ENCODE peak calls at places on chromosomes 3 and 15, in eight cellular contexts. One of them, this sample, is unnamed.

GRCh38 chr3:180277036-180277435 is 240.3 kb upstream of the PEX5L start:
- DNase-seq in BE2C: no peak
- DNase-seq in cardiac muscle cell: no peak
- DNase-seq in astrocyte of the spinal cord: peak
- DNase-seq in fibroblast of pulmonary artery: no peak
- DNase-seq in hepatocyte: peak
- DNase-seq in HFF-Myc: no peak
- DNase-seq in tibial artery: no peak
- DNase-seq in this sample: no peak

GRCh38 chr15:47586653-47587224 is 130.6 kb upstream of the SEMA6D start:
- DNase-seq in BE2C: peak
- DNase-seq in cardiac muscle cell: no peak
- DNase-seq in astrocyte of the spinal cord: peak
- DNase-seq in fibroblast of pulmonary artery: peak
- DNase-seq in hepatocyte: no peak
- DNase-seq in HFF-Myc: no peak
- DNase-seq in tibial artery: no peak
- DNase-seq in this sample: no peak

GRCh38 chr3:191568206-191568605 is 107.2 kb downstream of the PYDC2 start:
- DNase-seq in BE2C: no peak
- DNase-seq in cardiac muscle cell: no peak
- DNase-seq in astrocyte of the spinal cord: no peak
- DNase-seq in fibroblast of pulmonary artery: no peak
- DNase-seq in hepatocyte: no peak
- DNase-seq in HFF-Myc: no peak
- DNase-seq in tibial artery: no peak
- DNase-seq in this sample: no peak

GRCh38 chr3:66499881-66500574 is 794 bp downstream of the LRIG1 start:
- DNase-seq in BE2C: peak
- DNase-seq in cardiac muscle cell: peak
- DNase-seq in astrocyte of the spinal cord: no peak
- DNase-seq in fibroblast of pulmonary artery: peak
- DNase-seq in hepatocyte: peak
- DNase-seq in HFF-Myc: no peak
- DNase-seq in tibial artery: peak
- DNase-seq in this sample: no peak

GRCh38 chr3:130300888-130301287 is 44.6 kb upstream of the COL6A5 start:
- DNase-seq in BE2C: no peak
- DNase-seq in cardiac muscle cell: no peak
- DNase-seq in astrocyte of the spinal cord: no peak
- DNase-seq in fibroblast of pulmonary artery: no peak
- DNase-seq in hepatocyte: no peak
- DNase-seq in HFF-Myc: no peak
- DNase-seq in tibial artery: no peak
- DNase-seq in this sample: no peak

GRCh38 chr3:193882091-193882490 is 253.9 kb upstream of the HES1 start:
- DNase-seq in BE2C: no peak
- DNase-seq in cardiac muscle cell: no peak
- DNase-seq in astrocyte of the spinal cord: no peak
- DNase-seq in fibroblast of pulmonary artery: no peak
- DNase-seq in hepatocyte: no peak
- DNase-seq in HFF-Myc: no peak
- DNase-seq in tibial artery: no peak
- DNase-seq in this sample: no peak

GRCh38 chr3:179652467-179653105 is at the start of gene USP13:
- DNase-seq in BE2C: peak
- DNase-seq in cardiac muscle cell: peak
- DNase-seq in astrocyte of the spinal cord: peak
- DNase-seq in fibroblast of pulmonary artery: peak
- DNase-seq in hepatocyte: peak
- DNase-seq in HFF-Myc: peak
- DNase-seq in tibial artery: peak
- DNase-seq in this sample: peak

GRCh38 chr3:114879059-114880031 is 267.7 kb downstream of the ZBTB20 start:
- DNase-seq in BE2C: no peak
- DNase-seq in cardiac muscle cell: no peak
- DNase-seq in astrocyte of the spinal cord: peak
- DNase-seq in fibroblast of pulmonary artery: peak
- DNase-seq in hepatocyte: no peak
- DNase-seq in HFF-Myc: no peak
- DNase-seq in tibial artery: no peak
- DNase-seq in this sample: no peak

GRCh38 chr3:72129384-72130094 is 344.6 kb upstream of the PROK2 start:
- DNase-seq in BE2C: no peak
- DNase-seq in cardiac muscle cell: no peak
- DNase-seq in astrocyte of the spinal cord: peak
- DNase-seq in fibroblast of pulmonary artery: peak
- DNase-seq in hepatocyte: no peak
- DNase-seq in HFF-Myc: no peak
- DNase-seq in tibial artery: no peak
- DNase-seq in this sample: no peak

GRCh38 chr3:111073186-111073585 is 1.6 kb downstream of the NECTIN3 start:
- DNase-seq in BE2C: no peak
- DNase-seq in cardiac muscle cell: peak
- DNase-seq in astrocyte of the spinal cord: peak
- DNase-seq in fibroblast of pulmonary artery: peak
- DNase-seq in hepatocyte: peak
- DNase-seq in HFF-Myc: no peak
- DNase-seq in tibial artery: no peak
- DNase-seq in this sample: no peak

GRCh38 chr15:38130739-38131498 is 121.7 kb upstream of the SPRED1 start:
- DNase-seq in BE2C: no peak
- DNase-seq in cardiac muscle cell: no peak
- DNase-seq in astrocyte of the spinal cord: peak
- DNase-seq in fibroblast of pulmonary artery: peak
- DNase-seq in hepatocyte: peak
- DNase-seq in HFF-Myc: peak
- DNase-seq in tibial artery: peak
- DNase-seq in this sample: peak

GRCh38 chr3:45181496-45181895 is 35.3 kb upstream of the CDCP1 start:
- DNase-seq in BE2C: no peak
- DNase-seq in cardiac muscle cell: no peak
- DNase-seq in astrocyte of the spinal cord: no peak
- DNase-seq in fibroblast of pulmonary artery: no peak
- DNase-seq in hepatocyte: no peak
- DNase-seq in HFF-Myc: no peak
- DNase-seq in tibial artery: no peak
- DNase-seq in this sample: no peak

GRCh38 chr15:74201656-74202420 is 749 bp downstream of the STRA6 start:
- DNase-seq in BE2C: peak
- DNase-seq in cardiac muscle cell: no peak
- DNase-seq in astrocyte of the spinal cord: peak
- DNase-seq in fibroblast of pulmonary artery: no peak
- DNase-seq in hepatocyte: no peak
- DNase-seq in HFF-Myc: no peak
- DNase-seq in tibial artery: no peak
- DNase-seq in this sample: no peak

GRCh38 chr15:80694624-80695098 is 449 bp upstream of the ABHD17C start:
- DNase-seq in BE2C: no peak
- DNase-seq in cardiac muscle cell: peak
- DNase-seq in astrocyte of the spinal cord: no peak
- DNase-seq in fibroblast of pulmonary artery: peak
- DNase-seq in hepatocyte: no peak
- DNase-seq in HFF-Myc: no peak
- DNase-seq in tibial artery: no peak
- DNase-seq in this sample: no peak

GRCh38 chr3:18847583-18848197 is 300.6 kb upstream of the KCNH8 start:
- DNase-seq in BE2C: no peak
- DNase-seq in cardiac muscle cell: no peak
- DNase-seq in astrocyte of the spinal cord: no peak
- DNase-seq in fibroblast of pulmonary artery: no peak
- DNase-seq in hepatocyte: no peak
- DNase-seq in HFF-Myc: no peak
- DNase-seq in tibial artery: no peak
- DNase-seq in this sample: no peak

GRCh38 chr15:40843183-40843884 is 514 bp upstream of the SPINT1 start:
- DNase-seq in BE2C: no peak
- DNase-seq in cardiac muscle cell: no peak
- DNase-seq in astrocyte of the spinal cord: no peak
- DNase-seq in fibroblast of pulmonary artery: no peak
- DNase-seq in hepatocyte: peak
- DNase-seq in HFF-Myc: no peak
- DNase-seq in tibial artery: no peak
- DNase-seq in this sample: no peak

GRCh38 chr3:94548581-94549316 is 485.9 kb downstream of the NSUN3 start:
- DNase-seq in BE2C: no peak
- DNase-seq in cardiac muscle cell: no peak
- DNase-seq in astrocyte of the spinal cord: no peak
- DNase-seq in fibroblast of pulmonary artery: no peak
- DNase-seq in hepatocyte: no peak
- DNase-seq in HFF-Myc: no peak
- DNase-seq in tibial artery: no peak
- DNase-seq in this sample: no peak

GRCh38 chr3:40969341-40969740 is 230.0 kb upstream of the CTNNB1 start:
- DNase-seq in BE2C: no peak
- DNase-seq in cardiac muscle cell: no peak
- DNase-seq in astrocyte of the spinal cord: no peak
- DNase-seq in fibroblast of pulmonary artery: no peak
- DNase-seq in hepatocyte: no peak
- DNase-seq in HFF-Myc: no peak
- DNase-seq in tibial artery: no peak
- DNase-seq in this sample: no peak

GRCh38 chr3:182682263-182683229 is 110.8 kb upstream of the ATP11B start:
- DNase-seq in BE2C: peak
- DNase-seq in cardiac muscle cell: peak
- DNase-seq in astrocyte of the spinal cord: peak
- DNase-seq in fibroblast of pulmonary artery: peak
- DNase-seq in hepatocyte: peak
- DNase-seq in HFF-Myc: no peak
- DNase-seq in tibial artery: no peak
- DNase-seq in this sample: no peak

GRCh38 chr15:74340139-74340538 is 27.3 kb downstream of the CYP11A1 start:
- DNase-seq in BE2C: no peak
- DNase-seq in cardiac muscle cell: no peak
- DNase-seq in astrocyte of the spinal cord: no peak
- DNase-seq in fibroblast of pulmonary artery: peak
- DNase-seq in hepatocyte: no peak
- DNase-seq in HFF-Myc: no peak
- DNase-seq in tibial artery: peak
- DNase-seq in this sample: no peak

GRCh38 chr15:76169013-76169412 is 109.2 kb downstream of the TMEM266 start:
- DNase-seq in BE2C: no peak
- DNase-seq in cardiac muscle cell: no peak
- DNase-seq in astrocyte of the spinal cord: no peak
- DNase-seq in fibroblast of pulmonary artery: no peak
- DNase-seq in hepatocyte: no peak
- DNase-seq in HFF-Myc: no peak
- DNase-seq in tibial artery: no peak
- DNase-seq in this sample: no peak

GRCh38 chr3:194333212-194333980 is 17.7 kb downstream of the CPN2 start:
- DNase-seq in BE2C: peak
- DNase-seq in cardiac muscle cell: peak
- DNase-seq in astrocyte of the spinal cord: peak
- DNase-seq in fibroblast of pulmonary artery: peak
- DNase-seq in hepatocyte: peak
- DNase-seq in HFF-Myc: peak
- DNase-seq in tibial artery: peak
- DNase-seq in this sample: peak

GRCh38 chr15:98943609-98944111 is 63.9 kb downstream of the PGPEP1L start:
- DNase-seq in BE2C: no peak
- DNase-seq in cardiac muscle cell: no peak
- DNase-seq in astrocyte of the spinal cord: no peak
- DNase-seq in fibroblast of pulmonary artery: peak
- DNase-seq in hepatocyte: peak
- DNase-seq in HFF-Myc: no peak
- DNase-seq in tibial artery: no peak
- DNase-seq in this sample: peak

GRCh38 chr3:69999191-70000027 is at the start of gene SAMMSON:
- DNase-seq in BE2C: no peak
- DNase-seq in cardiac muscle cell: no peak
- DNase-seq in astrocyte of the spinal cord: peak
- DNase-seq in fibroblast of pulmonary artery: peak
- DNase-seq in hepatocyte: no peak
- DNase-seq in HFF-Myc: no peak
- DNase-seq in tibial artery: no peak
- DNase-seq in this sample: no peak
- H3K4me3 ChIP-seq in BE2C: no peak
- H3K4me3 ChIP-seq in cardiac muscle cell: no peak
- H3K4me3 ChIP-seq in astrocyte of the spinal cord: peak
- H3K4me3 ChIP-seq in fibroblast of pulmonary artery: no peak
- H3K4me3 ChIP-seq in hepatocyte: no peak
- H3K4me3 ChIP-seq in HFF-Myc: no peak
- H3K4me3 ChIP-seq in tibial artery: peak
- H3K4me3 ChIP-seq in this sample: peak

GRCh38 chr15:56739964-56740640 is 6.8 kb upstream of the ZNF280D start:
- DNase-seq in BE2C: peak
- DNase-seq in cardiac muscle cell: no peak
- DNase-seq in astrocyte of the spinal cord: no peak
- DNase-seq in fibroblast of pulmonary artery: no peak
- DNase-seq in hepatocyte: no peak
- DNase-seq in HFF-Myc: no peak
- DNase-seq in tibial artery: no peak
- DNase-seq in this sample: no peak
- TF ChIP-seq CTCF in BE2C: peak
- TF ChIP-seq CTCF in cardiac muscle cell: no peak
- TF ChIP-seq CTCF in astrocyte of the spinal cord: peak
- TF ChIP-seq CTCF in fibroblast of pulmonary artery: peak
- TF ChIP-seq CTCF in hepatocyte: no peak
- TF ChIP-seq CTCF in HFF-Myc: peak
- TF ChIP-seq CTCF in tibial artery: no peak
- TF ChIP-seq CTCF in this sample: no peak

GRCh38 chr3:46564190-46565112 is 1.7 kb downstream of the LRRC2 start:
- DNase-seq in BE2C: no peak
- DNase-seq in cardiac muscle cell: no peak
- DNase-seq in astrocyte of the spinal cord: no peak
- DNase-seq in fibroblast of pulmonary artery: no peak
- DNase-seq in hepatocyte: no peak
- DNase-seq in HFF-Myc: no peak
- DNase-seq in tibial artery: no peak
- DNase-seq in this sample: no peak
- H3K4me3 ChIP-seq in BE2C: no peak
- H3K4me3 ChIP-seq in cardiac muscle cell: no peak
- H3K4me3 ChIP-seq in astrocyte of the spinal cord: no peak
- H3K4me3 ChIP-seq in fibroblast of pulmonary artery: no peak
- H3K4me3 ChIP-seq in hepatocyte: no peak
- H3K4me3 ChIP-seq in HFF-Myc: no peak
- H3K4me3 ChIP-seq in tibial artery: no peak
- H3K4me3 ChIP-seq in this sample: no peak

GRCh38 chr3:146159616-146160232 is 1.3 kb downstream of the PLOD2 start:
- DNase-seq in BE2C: no peak
- DNase-seq in cardiac muscle cell: no peak
- DNase-seq in astrocyte of the spinal cord: no peak
- DNase-seq in fibroblast of pulmonary artery: no peak
- DNase-seq in hepatocyte: no peak
- DNase-seq in HFF-Myc: no peak
- DNase-seq in tibial artery: no peak
- DNase-seq in this sample: no peak

GRCh38 chr3:146159037-146159436 is 1.9 kb downstream of the PLOD2 start:
- DNase-seq in BE2C: no peak
- DNase-seq in cardiac muscle cell: no peak
- DNase-seq in astrocyte of the spinal cord: no peak
- DNase-seq in fibroblast of pulmonary artery: no peak
- DNase-seq in hepatocyte: no peak
- DNase-seq in HFF-Myc: no peak
- DNase-seq in tibial artery: no peak
- DNase-seq in this sample: no peak

GRCh38 chr3:146161725-146162047 is 702 bp upstream of the PLOD2 start:
- DNase-seq in BE2C: no peak
- DNase-seq in cardiac muscle cell: no peak
- DNase-seq in astrocyte of the spinal cord: peak
- DNase-seq in fibroblast of pulmonary artery: peak
- DNase-seq in hepatocyte: peak
- DNase-seq in HFF-Myc: no peak
- DNase-seq in tibial artery: peak
- DNase-seq in this sample: no peak

GRCh38 chr3:146160964-146161724 is at the start of gene PLOD2:
- DNase-seq in BE2C: peak
- DNase-seq in cardiac muscle cell: peak
- DNase-seq in astrocyte of the spinal cord: peak
- DNase-seq in fibroblast of pulmonary artery: peak
- DNase-seq in hepatocyte: peak
- DNase-seq in HFF-Myc: no peak
- DNase-seq in tibial artery: peak
- DNase-seq in this sample: peak

GRCh38 chr3:146160233-146160963 is 586 bp downstream of the PLOD2 start:
- DNase-seq in BE2C: peak
- DNase-seq in cardiac muscle cell: peak
- DNase-seq in astrocyte of the spinal cord: peak
- DNase-seq in fibroblast of pulmonary artery: peak
- DNase-seq in hepatocyte: peak
- DNase-seq in HFF-Myc: peak
- DNase-seq in tibial artery: peak
- DNase-seq in this sample: peak
- TF ChIP-seq CTCF in BE2C: peak
- TF ChIP-seq CTCF in cardiac muscle cell: peak
- TF ChIP-seq CTCF in astrocyte of the spinal cord: peak
- TF ChIP-seq CTCF in fibroblast of pulmonary artery: peak
- TF ChIP-seq CTCF in hepatocyte: peak
- TF ChIP-seq CTCF in HFF-Myc: peak
- TF ChIP-seq CTCF in tibial artery: peak
- TF ChIP-seq CTCF in this sample: peak